ENCODE peak calls at places on chromosome 7, in four cellular contexts. Q is ascending aorta, T is cardiac fibroblast, K is HEK293T. N is an unnamed sample.
A peak's percentile ranks its signal among the peaks of the same experiment; 100 is the strongest.

GRCh38 chr7:22356855-22357310 is at the start of gene RAPGEF5:
- DNase-seq in Q (no peak), T (peak; percentile 2), K (peak; percentile 66), N (peak; percentile 34)

GRCh38 chr7:142608630-142609029 is 140.6 kb upstream of the PRSS1 start:
- DNase-seq in Q (no peak), T (no peak), K (no peak), N (no peak)

GRCh38 chr7:15219758-15220157 is 317.2 kb upstream of the DGKB start:
- DNase-seq in Q (no peak), T (no peak), K (no peak), N (no peak)

GRCh38 chr7:157037635-157038034 is 27.2 kb upstream of the MNX1 start:
- DNase-seq in Q (no peak), T (no peak), K (no peak), N (no peak)

GRCh38 chr7:28937103-28937502 is 21.0 kb downstream of the TRIL start:
- DNase-seq in Q (no peak), T (no peak), K (no peak), N (no peak)

GRCh38 chr7:112869111-112869774 is 79.0 kb upstream of the TMEM168 start:
- DNase-seq in Q (no peak), T (peak; percentile 54), K (peak; percentile 74), N (no peak)

GRCh38 chr7:139231513-139232376 is 708 bp downstream of the UBN2 start:
- DNase-seq in Q (no peak), T (peak; percentile 35), K (peak; percentile 60), N (no peak)

GRCh38 chr7:31343516-31344305 is 3.2 kb upstream of the NEUROD6 start:
- DNase-seq in Q (no peak), T (no peak), K (no peak), N (no peak)

GRCh38 chr7:116942503-116942902 is 10.8 kb upstream of the ST7 start:
- DNase-seq in Q (no peak), T (no peak), K (no peak), N (no peak)

GRCh38 chr7:101659706-101660105 is 30.6 kb upstream of the MYL10 start:
- DNase-seq in Q (no peak), T (no peak), K (no peak), N (no peak)

GRCh38 chr7:48090095-48090805 is 1.2 kb downstream of the UPP1 start:
- DNase-seq in Q (no peak), T (peak; percentile 55), K (no peak), N (no peak)

GRCh38 chr7:75965617-75966016 is 28.8 kb downstream of the TMEM120A start:
- DNase-seq in Q (no peak), T (no peak), K (no peak), N (no peak)

GRCh38 chr7:149844445-149844844 is 6.3 kb downstream of the ZNF862 start:
- DNase-seq in Q (no peak), T (no peak), K (no peak), N (no peak)

GRCh38 chr7:102019461-102019860 is 202.0 kb downstream of the CUX1 start:
- DNase-seq in Q (no peak), T (no peak), K (no peak), N (no peak)

GRCh38 chr7:105773030-105773460 is 103.4 kb downstream of the ATXN7L1 start:
- DNase-seq in Q (no peak), T (no peak), K (no peak), N (peak; percentile 36)

GRCh38 chr7:154287370-154287769 is 235.2 kb downstream of the DPP6 start:
- DNase-seq in Q (no peak), T (no peak), K (no peak), N (no peak)

GRCh38 chr7:116417593-116418345 is 81.8 kb upstream of the CAV2 start:
- DNase-seq in Q (no peak), T (peak; percentile 54), K (no peak), N (no peak)

GRCh38 chr7:45643630-45644029 is 69.5 kb downstream of the ADCY1 start:
- DNase-seq in Q (no peak), T (no peak), K (no peak), N (no peak)

GRCh38 chr7:48035967-48036478 is 680 bp downstream of the C7orf57 start:
- DNase-seq in Q (no peak), T (peak; percentile 31), K (no peak), N (no peak)

GRCh38 chr7:80841566-80842478 is 77.0 kb downstream of the SEMA3C start:
- DNase-seq in Q (no peak), T (no peak), K (no peak), N (no peak)

GRCh38 chr7:27124979-27125689 is 5.4 kb downstream of the HOXA4 start:
- DNase-seq in Q (no peak), T (no peak), K (no peak), N (no peak)

GRCh38 chr7:39979406-39980073 is 29.5 kb downstream of the CDK13 start:
- DNase-seq in Q (no peak), T (no peak), K (no peak), N (no peak)

GRCh38 chr7:1284743-1285458 is 52.2 kb downstream of the UNCX start:
- DNase-seq in Q (no peak), T (no peak), K (no peak), N (no peak)

GRCh38 chr7:88191911-88192310 is 27.9 kb downstream of the SRI start:
- DNase-seq in Q (no peak), T (no peak), K (no peak), N (no peak)

GRCh38 chr7:83162402-83163256 is at the start of gene PCLO:
- DNase-seq in Q (peak; percentile 10), T (peak; percentile 32), K (peak; percentile 88), N (peak; percentile 97)

GRCh38 chr7:84372155-84372621 is 177.6 kb upstream of the SEMA3A start:
- DNase-seq in Q (no peak), T (peak; percentile 88), K (no peak), N (no peak)

GRCh38 chr7:919114-919442 is 35.4 kb downstream of the ADAP1 start:
- DNase-seq in Q (no peak), T (no peak), K (no peak), N (no peak)

GRCh38 chr7:115721293-115721920 is 309.2 kb downstream of the TFEC start:
- DNase-seq in Q (no peak), T (no peak), K (no peak), N (no peak)

GRCh38 chr7:13778967-13779366 is 210.5 kb downstream of the ETV1 start:
- DNase-seq in Q (no peak), T (peak; percentile 33), K (no peak), N (no peak)

GRCh38 chr7:95476904-95477594 is 8.7 kb upstream of the ASB4 start:
- DNase-seq in Q (no peak), T (peak; percentile 86), K (peak; percentile 68), N (peak; percentile 62)

GRCh38 chr7:24828871-24829661 is 71.8 kb upstream of the GSDME start:
- DNase-seq in Q (no peak), T (peak; percentile 73), K (no peak), N (no peak)

GRCh38 chr7:28005848-28006233 is 174.8 kb downstream of the JAZF1 start:
- DNase-seq in Q (no peak), T (no peak), K (no peak), N (no peak)

GRCh38 chr7:25456467-25457171 is 228.3 kb upstream of the NPVF start:
- DNase-seq in Q (no peak), T (no peak), K (no peak), N (peak; percentile 1)

GRCh38 chr7:75905785-75906604 is 9.0 kb upstream of the POR start:
- DNase-seq in Q (no peak), T (peak; percentile 86), K (no peak), N (peak; percentile 78)

GRCh38 chr7:28291559-28291958 is 111.0 kb upstream of the JAZF1 start:
- DNase-seq in Q (no peak), T (no peak), K (no peak), N (no peak)

GRCh38 chr7:102072636-102073209 is 213.9 kb upstream of the SH2B2 start:
- DNase-seq in Q (no peak), T (peak; percentile 28), K (no peak), N (no peak)

GRCh38 chr7:33722383-33723096 is 182.8 kb upstream of the BMPER start:
- DNase-seq in Q (no peak), T (peak; percentile 92), K (peak; percentile 58), N (no peak)

GRCh38 chr7:48109848-48110663 is 21.0 kb downstream of the UPP1 start:
- DNase-seq in Q (no peak), T (peak; percentile 40), K (peak; percentile 69), N (peak; percentile 17)

GRCh38 chr7:44391171-44391570 is 65.8 kb upstream of the CAMK2B start:
- DNase-seq in Q (no peak), T (no peak), K (no peak), N (no peak)

N was measured in NCI-H2107.